ENCODE peak calls at places on chromosome 9, in ten cellular contexts. One of them, this sample, is unnamed.

GRCh38 chr9:120109242-120109641 is 470.7 kb downstream of the CDK5RAP2 start:
- DNase-seq in ovary: no peak
- DNase-seq in lower leg skin: no peak
- DNase-seq in upper lobe of left lung: no peak
- DNase-seq in testis: peak; percentile 21
- DNase-seq in tibial nerve: no peak
- DNase-seq in prostate gland: no peak
- DNase-seq in transverse colon: no peak
- DNase-seq in A549: peak; percentile 44
- DNase-seq in stomach: no peak
- DNase-seq in this sample: no peak

GRCh38 chr9:122251351-122251750 is 13.3 kb downstream of the RBM18 start:
- DNase-seq in testis: no peak
- DNase-seq in transverse colon: no peak
- DNase-seq in stomach: no peak
- DNase-seq in lower leg skin: no peak
- DNase-seq in A549: no peak
- DNase-seq in upper lobe of left lung: no peak
- DNase-seq in tibial nerve: no peak
- DNase-seq in ovary: no peak
- DNase-seq in prostate gland: no peak
- DNase-seq in this sample: no peak

GRCh38 chr9:96126321-96126881 is 175.6 kb downstream of the HSD17B3 start:
- DNase-seq in A549: no peak
- DNase-seq in lower leg skin: no peak
- DNase-seq in testis: peak; percentile 66
- DNase-seq in transverse colon: no peak
- DNase-seq in stomach: no peak
- DNase-seq in upper lobe of left lung: no peak
- DNase-seq in prostate gland: no peak
- DNase-seq in tibial nerve: no peak
- DNase-seq in ovary: no peak
- DNase-seq in this sample: no peak

GRCh38 chr9:127415158-127415557 is 9.0 kb upstream of the ZNF79 start:
- DNase-seq in testis: no peak
- DNase-seq in A549: no peak
- DNase-seq in prostate gland: no peak
- DNase-seq in tibial nerve: no peak
- DNase-seq in stomach: no peak
- DNase-seq in transverse colon: no peak
- DNase-seq in upper lobe of left lung: no peak
- DNase-seq in lower leg skin: no peak
- DNase-seq in ovary: no peak
- DNase-seq in this sample: no peak

GRCh38 chr9:110777843-110778215 is 109.2 kb downstream of the MUSK start:
- DNase-seq in prostate gland: no peak
- DNase-seq in testis: no peak
- DNase-seq in upper lobe of left lung: no peak
- DNase-seq in lower leg skin: no peak
- DNase-seq in ovary: no peak
- DNase-seq in stomach: no peak
- DNase-seq in tibial nerve: no peak
- DNase-seq in transverse colon: no peak
- DNase-seq in A549: no peak
- DNase-seq in this sample: no peak

GRCh38 chr9:29556317-29556716 is 1983.0 kb upstream of the C9orf72 start:
- DNase-seq in stomach: no peak
- DNase-seq in tibial nerve: no peak
- DNase-seq in testis: no peak
- DNase-seq in ovary: no peak
- DNase-seq in transverse colon: no peak
- DNase-seq in A549: peak; percentile 1
- DNase-seq in upper lobe of left lung: no peak
- DNase-seq in lower leg skin: no peak
- DNase-seq in prostate gland: no peak
- DNase-seq in this sample: no peak

GRCh38 chr9:121557581-121558422 is 58.2 kb upstream of the GGTA1 start:
- DNase-seq in upper lobe of left lung: peak; percentile 63
- DNase-seq in A549: no peak
- DNase-seq in transverse colon: peak; percentile 45
- DNase-seq in tibial nerve: peak; percentile 48
- DNase-seq in lower leg skin: peak; percentile 91
- DNase-seq in prostate gland: peak; percentile 42
- DNase-seq in stomach: peak; percentile 68
- DNase-seq in ovary: peak; percentile 63
- DNase-seq in testis: peak; percentile 53
- DNase-seq in this sample: no peak

GRCh38 chr9:88218721-88219120 is 80.4 kb upstream of the SPATA31C2 start:
- DNase-seq in ovary: no peak
- DNase-seq in testis: no peak
- DNase-seq in stomach: no peak
- DNase-seq in transverse colon: no peak
- DNase-seq in upper lobe of left lung: no peak
- DNase-seq in prostate gland: no peak
- DNase-seq in tibial nerve: no peak
- DNase-seq in lower leg skin: no peak
- DNase-seq in A549: no peak
- DNase-seq in this sample: no peak

GRCh38 chr9:137406876-137407589 is 15.9 kb downstream of the EXD3 start:
- DNase-seq in lower leg skin: peak; percentile 91
- DNase-seq in transverse colon: peak; percentile 79
- DNase-seq in upper lobe of left lung: peak; percentile 65
- DNase-seq in A549: peak; percentile 64
- DNase-seq in testis: peak; percentile 68
- DNase-seq in tibial nerve: no peak
- DNase-seq in stomach: peak; percentile 79
- DNase-seq in prostate gland: peak; percentile 53
- DNase-seq in ovary: peak; percentile 66
- DNase-seq in this sample: no peak

GRCh38 chr9:116792271-116792670 is 105.2 kb downstream of the TRIM32 start:
- DNase-seq in A549: no peak
- DNase-seq in lower leg skin: no peak
- DNase-seq in stomach: no peak
- DNase-seq in transverse colon: no peak
- DNase-seq in testis: peak; percentile 17
- DNase-seq in upper lobe of left lung: no peak
- DNase-seq in prostate gland: no peak
- DNase-seq in tibial nerve: no peak
- DNase-seq in ovary: no peak
- DNase-seq in this sample: no peak

GRCh38 chr9:100099722-100100042 is 639 bp downstream of the INVS start:
- DNase-seq in transverse colon: no peak
- DNase-seq in ovary: no peak
- DNase-seq in upper lobe of left lung: peak; percentile 75
- DNase-seq in prostate gland: no peak
- DNase-seq in tibial nerve: no peak
- DNase-seq in A549: no peak
- DNase-seq in lower leg skin: no peak
- DNase-seq in stomach: no peak
- DNase-seq in testis: peak; percentile 43
- DNase-seq in this sample: no peak

GRCh38 chr9:15642369-15642962 is 89.6 kb downstream of the CCDC171 start:
- DNase-seq in lower leg skin: no peak
- DNase-seq in testis: no peak
- DNase-seq in prostate gland: no peak
- DNase-seq in upper lobe of left lung: no peak
- DNase-seq in tibial nerve: no peak
- DNase-seq in A549: peak; percentile 26
- DNase-seq in stomach: no peak
- DNase-seq in ovary: no peak
- DNase-seq in transverse colon: no peak
- DNase-seq in this sample: no peak

GRCh38 chr9:129197978-129198736 is 20.1 kb upstream of the IER5L start:
- DNase-seq in A549: no peak
- DNase-seq in stomach: no peak
- DNase-seq in transverse colon: peak; percentile 36
- DNase-seq in ovary: peak; percentile 89
- DNase-seq in lower leg skin: peak; percentile 94
- DNase-seq in prostate gland: no peak
- DNase-seq in tibial nerve: peak; percentile 75
- DNase-seq in upper lobe of left lung: peak; percentile 46
- DNase-seq in testis: peak; percentile 79
- DNase-seq in this sample: no peak

GRCh38 chr9:78893758-78894157 is 596.8 kb downstream of the PSAT1 start:
- DNase-seq in ovary: no peak
- DNase-seq in transverse colon: no peak
- DNase-seq in A549: no peak
- DNase-seq in prostate gland: no peak
- DNase-seq in tibial nerve: no peak
- DNase-seq in stomach: no peak
- DNase-seq in testis: no peak
- DNase-seq in lower leg skin: no peak
- DNase-seq in upper lobe of left lung: no peak
- DNase-seq in this sample: no peak

GRCh38 chr9:20838218-20838617 is 154.2 kb downstream of the FOCAD start:
- DNase-seq in testis: no peak
- DNase-seq in lower leg skin: no peak
- DNase-seq in upper lobe of left lung: no peak
- DNase-seq in tibial nerve: no peak
- DNase-seq in A549: no peak
- DNase-seq in prostate gland: no peak
- DNase-seq in transverse colon: no peak
- DNase-seq in ovary: no peak
- DNase-seq in stomach: no peak
- DNase-seq in this sample: no peak

GRCh38 chr9:89497181-89497963 is 541 bp downstream of the SEMA4D start:
- DNase-seq in ovary: no peak
- DNase-seq in A549: peak; percentile 24
- DNase-seq in prostate gland: peak; percentile 18
- DNase-seq in stomach: peak; percentile 52
- DNase-seq in lower leg skin: no peak
- DNase-seq in tibial nerve: no peak
- DNase-seq in upper lobe of left lung: no peak
- DNase-seq in testis: no peak
- DNase-seq in transverse colon: peak; percentile 68
- DNase-seq in this sample: no peak

GRCh38 chr9:110255064-110255416 is 1.3 kb downstream of the TXN start:
- DNase-seq in testis: no peak
- DNase-seq in A549: no peak
- DNase-seq in ovary: peak; percentile 18
- DNase-seq in tibial nerve: no peak
- DNase-seq in transverse colon: peak; percentile 28
- DNase-seq in stomach: no peak
- DNase-seq in upper lobe of left lung: no peak
- DNase-seq in lower leg skin: no peak
- DNase-seq in prostate gland: peak; percentile 6
- DNase-seq in this sample: no peak

GRCh38 chr9:35517136-35517535 is 27.2 kb downstream of the RUSC2 start:
- DNase-seq in A549: no peak
- DNase-seq in prostate gland: no peak
- DNase-seq in stomach: no peak
- DNase-seq in lower leg skin: no peak
- DNase-seq in testis: peak; percentile 30
- DNase-seq in upper lobe of left lung: no peak
- DNase-seq in tibial nerve: no peak
- DNase-seq in transverse colon: no peak
- DNase-seq in ovary: no peak
- DNase-seq in this sample: no peak

GRCh38 chr9:124869466-124869985 is 7.6 kb downstream of the ARPC5L start:
- DNase-seq in upper lobe of left lung: no peak
- DNase-seq in prostate gland: no peak
- DNase-seq in lower leg skin: peak; percentile 91
- DNase-seq in tibial nerve: no peak
- DNase-seq in ovary: no peak
- DNase-seq in stomach: peak; percentile 43
- DNase-seq in transverse colon: peak; percentile 49
- DNase-seq in A549: no peak
- DNase-seq in testis: no peak
- DNase-seq in this sample: no peak
- TF ChIP-seq POLR2A in upper lobe of left lung: no peak
- TF ChIP-seq POLR2A in prostate gland: no peak
- TF ChIP-seq POLR2A in lower leg skin: no peak
- TF ChIP-seq POLR2A in tibial nerve: no peak
- TF ChIP-seq POLR2A in ovary: no peak
- TF ChIP-seq POLR2A in stomach: no peak
- TF ChIP-seq POLR2A in transverse colon: no peak
- TF ChIP-seq POLR2A in A549: no peak
- TF ChIP-seq POLR2A in testis: no peak
- TF ChIP-seq POLR2A in this sample: no peak

GRCh38 chr9:93566408-93567270 is 9.7 kb upstream of the PHF2 start:
- DNase-seq in testis: peak; percentile 97
- DNase-seq in transverse colon: peak; percentile 99
- DNase-seq in ovary: peak; percentile 98
- DNase-seq in prostate gland: peak; percentile 97
- DNase-seq in stomach: peak; percentile 99
- DNase-seq in lower leg skin: peak; percentile 99
- DNase-seq in tibial nerve: peak; percentile 95
- DNase-seq in A549: peak; percentile 91
- DNase-seq in upper lobe of left lung: peak; percentile 99
- DNase-seq in this sample: peak; percentile 94
- TF ChIP-seq POLR2A in testis: peak; percentile 79
- TF ChIP-seq POLR2A in transverse colon: peak; percentile 93
- TF ChIP-seq POLR2A in ovary: peak; percentile 90
- TF ChIP-seq POLR2A in prostate gland: peak; percentile 95
- TF ChIP-seq POLR2A in stomach: peak; percentile 60
- TF ChIP-seq POLR2A in lower leg skin: no peak
- TF ChIP-seq POLR2A in tibial nerve: peak; percentile 92
- TF ChIP-seq POLR2A in A549: peak; percentile 80
- TF ChIP-seq POLR2A in upper lobe of left lung: peak; percentile 50
- TF ChIP-seq POLR2A in this sample: peak; percentile 70

GRCh38 chr9:115117999-115118470 is at the start of gene TNC:
- DNase-seq in stomach: peak; percentile 36
- DNase-seq in upper lobe of left lung: peak; percentile 38
- DNase-seq in A549: peak; percentile 19
- DNase-seq in ovary: peak; percentile 32
- DNase-seq in tibial nerve: peak; percentile 37
- DNase-seq in lower leg skin: peak; percentile 92
- DNase-seq in prostate gland: peak; percentile 38
- DNase-seq in transverse colon: peak; percentile 50
- DNase-seq in testis: peak; percentile 38
- DNase-seq in this sample: no peak
- TF ChIP-seq POLR2A in stomach: no peak
- TF ChIP-seq POLR2A in upper lobe of left lung: no peak
- TF ChIP-seq POLR2A in A549: no peak
- TF ChIP-seq POLR2A in ovary: no peak
- TF ChIP-seq POLR2A in tibial nerve: no peak
- TF ChIP-seq POLR2A in lower leg skin: no peak
- TF ChIP-seq POLR2A in prostate gland: peak; percentile 33
- TF ChIP-seq POLR2A in transverse colon: peak; percentile 62
- TF ChIP-seq POLR2A in testis: no peak
- TF ChIP-seq POLR2A in this sample: no peak

DNA sequence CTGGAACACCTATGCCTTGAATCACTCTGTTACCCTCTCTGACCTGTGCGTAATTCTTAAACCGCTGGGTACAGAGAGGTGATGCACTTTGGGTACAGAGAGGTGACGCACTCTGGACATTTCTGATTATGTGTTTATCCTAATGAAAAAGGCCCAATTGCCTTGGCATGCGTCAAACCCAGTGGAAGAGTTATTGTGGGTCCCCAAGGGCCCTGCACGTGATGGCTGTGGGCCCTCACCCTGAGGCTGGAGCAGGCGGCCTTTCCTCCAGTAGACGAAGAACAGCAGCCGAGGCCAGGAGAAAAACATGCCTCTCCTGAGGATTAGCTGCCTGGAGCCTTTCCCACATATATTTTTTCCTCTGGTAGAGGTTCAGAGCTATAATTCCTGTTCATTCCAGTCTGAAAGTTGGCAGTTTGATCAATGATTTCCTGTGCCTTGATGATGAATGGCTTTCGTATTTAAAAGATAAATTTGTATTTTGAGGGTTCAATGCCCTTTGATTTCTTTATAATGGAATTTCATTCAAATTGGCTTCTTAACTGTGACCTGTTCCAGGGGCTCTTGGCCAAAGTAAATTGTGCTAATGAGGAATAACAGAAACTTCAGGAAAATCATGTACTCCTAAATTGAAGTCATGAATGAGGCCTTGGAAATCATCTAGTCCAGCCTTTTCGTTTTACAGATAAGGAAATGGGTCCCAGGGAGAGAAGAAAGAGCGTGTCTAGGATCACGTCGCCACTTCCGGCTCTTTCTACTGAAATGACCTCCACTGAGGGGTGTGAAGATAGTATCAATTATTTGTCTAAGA is 22.8 kb downstream of the ACER2 start:
- DNase-seq in upper lobe of left lung: no peak
- DNase-seq in transverse colon: no peak
- DNase-seq in A549: no peak
- DNase-seq in lower leg skin: no peak
- DNase-seq in testis: peak; percentile 65
- DNase-seq in tibial nerve: peak; percentile 65
- DNase-seq in prostate gland: no peak
- DNase-seq in stomach: no peak
- DNase-seq in ovary: peak; percentile 55
- DNase-seq in this sample: no peak
- TF ChIP-seq POLR2A in upper lobe of left lung: no peak
- TF ChIP-seq POLR2A in transverse colon: no peak
- TF ChIP-seq POLR2A in A549: no peak
- TF ChIP-seq POLR2A in lower leg skin: no peak
- TF ChIP-seq POLR2A in testis: no peak
- TF ChIP-seq POLR2A in tibial nerve: no peak
- TF ChIP-seq POLR2A in prostate gland: no peak
- TF ChIP-seq POLR2A in stomach: no peak
- TF ChIP-seq POLR2A in ovary: no peak
- TF ChIP-seq POLR2A in this sample: no peak